ENCODE peak calls at places on chromosomes 6 and 20, in ten cellular contexts. F is stomach, Y is body of pancreas, K is transverse colon, W is ovary, E is heart left ventricle, V is GM12878, D is tibial nerve, X is spleen, Q is Peyer's patch. T is an unnamed sample. For H3K4me1, the result is how much of the 10 kb centered on the place peaks cover.

GRCh38 chr20:1020614-1021013 is 18.5 kb upstream of the RSPO4 start:
- DNase-seq in E (no peak), W (no peak), X (no peak), K (no peak), F (no peak), V (no peak), Y (no peak), Q (no peak), D (no peak), T (no peak)

GRCh38 chr20:55415567-55416142 is 589.7 kb downstream of the CBLN4 start:
- DNase-seq in K (no peak), Q (no peak), V (no peak), Y (no peak), F (no peak), X (no peak), W (no peak), D (no peak), E (no peak), T (no peak)

GRCh38 chr6:2403546-2403945 is 158.1 kb upstream of the GMDS start:
- DNase-seq in F (peak), X (no peak), Y (no peak), K (peak), D (no peak), Q (peak), W (no peak), E (no peak), V (no peak), T (no peak)

GRCh38 chr20:45934046-45934586 is 367 bp upstream of the PCIF1 start:
- DNase-seq in E (peak), V (no peak), W (peak), X (peak), Q (no peak), K (peak), Y (peak), F (peak), D (peak), T (peak)

GRCh38 chr20:17895641-17896246 is 72.8 kb downstream of the SNX5 start:
- DNase-seq in V (peak), D (peak), Y (no peak), W (peak), Q (no peak), F (no peak), K (peak), X (peak), E (peak), T (no peak)

GRCh38 chr6:160871320-160871719 is 120.2 kb upstream of the MAP3K4 start:
- DNase-seq in V (peak), F (no peak), W (no peak), K (no peak), D (no peak), E (no peak), Q (no peak), Y (no peak), X (no peak), T (no peak)

GRCh38 chr6:170067923-170068360 is 222.9 kb downstream of the DLL1 start:
- DNase-seq in K (peak), Q (peak), F (peak), E (no peak), D (no peak), W (no peak), X (peak), Y (peak), V (no peak), T (peak)

GRCh38 chr6:100116409-100117194 is 122.6 kb upstream of the MCHR2 start:
- DNase-seq in K (peak), F (no peak), X (no peak), E (no peak), Y (peak), D (no peak), W (no peak), V (no peak), Q (no peak), T (no peak)

GRCh38 chr20:8229090-8229489 is 97.0 kb downstream of the PLCB1 start:
- DNase-seq in W (no peak), Q (no peak), V (no peak), E (no peak), K (no peak), X (no peak), Y (no peak), D (no peak), F (no peak), T (no peak)

GRCh38 chr6:125346143-125346925 is 44.6 kb upstream of the HDDC2 start:
- DNase-seq in Q (no peak), Y (no peak), D (no peak), W (no peak), K (peak), X (no peak), E (no peak), V (peak), F (no peak), T (no peak)

GRCh38 chr20:7155794-7156193 is 388.3 kb downstream of the BMP2 start:
- DNase-seq in K (no peak), E (no peak), D (no peak), Y (no peak), F (no peak), W (no peak), Q (no peak), V (no peak), X (no peak), T (no peak)

GRCh38 chr6:150915868-150916267 is 50.4 kb downstream of the MTHFD1L start:
- DNase-seq in Q (no peak), V (no peak), D (no peak), E (no peak), Y (no peak), F (no peak), W (no peak), K (no peak), X (no peak), T (no peak)

GRCh38 chr6:74170118-74170517 is 474.1 kb downstream of the CD109 start:
- DNase-seq in K (no peak), Y (no peak), D (no peak), W (no peak), E (no peak), X (no peak), Q (no peak), V (no peak), F (no peak), T (no peak)

GRCh38 chr6:35718911-35719381 is 17.9 kb upstream of the ARMC12 start:
- DNase-seq in E (peak), Q (no peak), Y (no peak), V (no peak), F (no peak), D (no peak), W (peak), K (no peak), X (no peak), T (no peak)

GRCh38 chr6:41411961-41412360 is 76.6 kb downstream of the NCR2 start:
- DNase-seq in W (no peak), X (no peak), V (no peak), F (no peak), D (no peak), E (no peak), Y (no peak), K (no peak), Q (no peak), T (no peak)

GRCh38 chr6:107114872-107115694 is at the start of gene BEND3:
- DNase-seq in Y (peak), X (peak), D (no peak), W (peak), K (peak), Q (peak), F (peak), E (peak), V (no peak), T (peak)

GRCh38 chr6:12361042-12361765 is 71.0 kb downstream of the EDN1 start:
- DNase-seq in X (no peak), Q (no peak), W (no peak), K (no peak), D (no peak), V (no peak), E (no peak), F (no peak), Y (no peak), T (no peak)

GRCh38 chr20:5612476-5613291 is 137.5 kb upstream of the SHLD1 start:
- DNase-seq in F (no peak), Q (no peak), X (no peak), Y (no peak), K (no peak), E (no peak), W (no peak), V (no peak), D (no peak), T (no peak)

GRCh38 chr20:41716911-41717310 is 98.7 kb upstream of the CHD6 start:
- DNase-seq in W (no peak), Y (no peak), E (no peak), K (no peak), D (no peak), X (no peak), F (no peak), Q (no peak), V (no peak), T (no peak)

GRCh38 chr6:2496291-2496690 is 250.9 kb upstream of the GMDS start:
- DNase-seq in V (no peak), Y (no peak), D (no peak), F (no peak), E (no peak), W (no peak), Q (no peak), X (no peak), K (no peak), T (no peak)

GRCh38 chr6:90466191-90466940 is 120.5 kb downstream of the MAP3K7 start:
- DNase-seq in F (no peak), Q (no peak), D (no peak), V (no peak), W (no peak), E (no peak), K (no peak), X (no peak), Y (no peak), T (no peak)

GRCh38 chr6:46637145-46637544 is 15.5 kb downstream of the CYP39A1 start:
- DNase-seq in X (no peak), K (no peak), E (no peak), Q (no peak), F (no peak), W (no peak), V (no peak), D (no peak), Y (no peak), T (no peak)

GRCh38 chr6:165819394-165819793 is 156.4 kb upstream of the PDE10A start:
- DNase-seq in W (peak), D (no peak), X (no peak), Y (no peak), K (no peak), V (no peak), E (no peak), F (no peak), Q (no peak), T (no peak)

GRCh38 chr6:3538536-3538935 is 81.7 kb upstream of the SLC22A23 start:
- DNase-seq in V (no peak), X (no peak), Y (no peak), F (no peak), D (no peak), Q (no peak), E (no peak), W (no peak), K (no peak), T (no peak)

GRCh38 chr6:88238901-88239300 is 72.8 kb upstream of the CNR1 start:
- DNase-seq in E (no peak), W (no peak), K (no peak), F (no peak), Y (no peak), V (no peak), D (no peak), Q (no peak), X (no peak), T (no peak)

GRCh38 chr6:1481326-1481725 is 92.0 kb downstream of the FOXF2 start:
- DNase-seq in X (no peak), Q (no peak), Y (no peak), D (no peak), W (no peak), F (no peak), E (no peak), V (no peak), K (no peak), T (no peak)

GRCh38 chr6:150934380-150934779 is 68.9 kb downstream of the MTHFD1L start:
- DNase-seq in K (no peak), Y (no peak), E (no peak), Q (no peak), W (no peak), F (no peak), D (no peak), X (no peak), V (no peak), T (no peak)

GRCh38 chr20:25553819-25554296 is 31.5 kb downstream of the NINL start:
- DNase-seq in X (no peak), K (no peak), Q (no peak), W (peak), E (no peak), V (no peak), D (no peak), F (no peak), Y (no peak), T (no peak)

GRCh38 chr6:156935000-156935399 is 157.8 kb downstream of the ARID1B start:
- DNase-seq in V (no peak), D (no peak), Q (no peak), Y (no peak), X (no peak), K (no peak), E (no peak), W (no peak), F (no peak), T (no peak)

GRCh38 chr20:31663838-31664695 is 26.4 kb downstream of the COX4I2 start:
- DNase-seq in D (no peak), V (no peak), Q (peak), E (no peak), W (no peak), Y (peak), F (peak), X (no peak), K (peak), T (no peak)

GRCh38 chr6:1821188-1822183 is 211.8 kb downstream of the FOXC1 start:
- DNase-seq in D (no peak), W (no peak), Y (no peak), E (no peak), F (no peak), K (no peak), X (no peak), Q (no peak), V (peak), T (no peak)

GRCh38 chr6:42043787-42044475 is 6.4 kb upstream of the TAF8 start:
- DNase-seq in F (peak), Y (peak), W (peak), E (peak), K (peak), V (peak), Q (peak), X (peak), D (peak), T (peak)

GRCh38 chr20:51563597-51564332 is 21.2 kb upstream of the NFATC2 start:
- DNase-seq in F (peak), W (peak), X (no peak), K (peak), E (peak), D (peak), Y (peak), V (no peak), Q (peak), T (no peak)

GRCh38 chr6:134169881-134170486 is 117.6 kb upstream of the SLC2A12 start:
- DNase-seq in W (no peak), V (no peak), F (no peak), K (no peak), D (no peak), E (no peak), X (no peak), Y (peak), Q (no peak), T (no peak)

GRCh38 chr20:34558320-34559202 is at the start of gene MAP1LC3A:
- DNase-seq in E (peak), W (peak), F (peak), Y (peak), D (peak), K (peak), Q (peak), X (peak), V (no peak), T (peak)

GRCh38 chr20:64114356-64114971 is 7.1 kb upstream of the NPBWR2 start:
- DNase-seq in K (peak), D (no peak), F (peak), X (peak), Y (no peak), E (no peak), Q (peak), W (no peak), V (no peak), T (no peak)

GRCh38 chr6:138428943-138429616 is 25.1 kb downstream of the HEBP2 start:
- DNase-seq in Q (no peak), D (no peak), W (no peak), X (no peak), K (no peak), E (no peak), F (no peak), V (no peak), Y (no peak), T (no peak)

GRCh38 chr20:44664127-44664526 is 12.6 kb upstream of the ADA start:
- DNase-seq in K (no peak), X (no peak), F (no peak), D (no peak), V (no peak), W (no peak), E (no peak), Q (no peak), Y (no peak), T (no peak)

GRCh38 chr6:162538643-162539064 is 188.9 kb downstream of the PRKN start:
- DNase-seq in V (no peak), Q (no peak), Y (no peak), W (no peak), F (no peak), K (no peak), X (no peak), D (no peak), E (peak), T (peak)

GRCh38 chr20:36467076-36467999 is 74.0 kb upstream of the MYL9 start:
- DNase-seq in X (peak), F (peak), W (peak), Q (peak), Y (peak), V (no peak), K (peak), E (peak), D (peak), T (peak)
- H3K4me1 ChIP-seq in X (half or more), F (half or more), W (under half), Q (half or more), Y (half or more), V (half or more), K (half or more), E (half or more), D (under half), T (half or more)

GRCh38 chr6:108848116-108848868 is at the start of gene ARMC2:
- DNase-seq in W (peak), K (peak), X (peak), Y (peak), F (peak), D (peak), E (peak), V (peak), Q (peak), T (peak)
- TF ChIP-seq POLR2A in W (peak), K (peak), X (no peak), Y (peak), F (no peak), D (peak), E (peak), V (no peak), Q (peak), T (peak)

GRCh38 chr20:57395111-57395959 is 4.1 kb downstream of the RBM38 start:
- DNase-seq in Y (no peak), W (peak), K (peak), E (peak), D (peak), F (peak), Q (no peak), V (no peak), X (peak), T (peak)

GRCh38 chr20:57394087-57395082 is 3.2 kb downstream of the RBM38 start:
- DNase-seq in E (peak), F (no peak), D (no peak), W (peak), Q (no peak), K (no peak), V (no peak), X (peak), Y (no peak), T (no peak)

GRCh38 chr20:57392512-57393271 is 1.5 kb downstream of the RBM38 start:
- DNase-seq in E (peak), X (peak), W (peak), Q (peak), F (peak), D (no peak), K (peak), Y (no peak), V (no peak), T (peak)

GRCh38 chr20:57392130-57392445 is 892 bp downstream of the RBM38 start:
- DNase-seq in K (no peak), Q (no peak), E (peak), F (no peak), W (peak), Y (no peak), D (no peak), X (no peak), V (no peak), T (no peak)

DNA sequence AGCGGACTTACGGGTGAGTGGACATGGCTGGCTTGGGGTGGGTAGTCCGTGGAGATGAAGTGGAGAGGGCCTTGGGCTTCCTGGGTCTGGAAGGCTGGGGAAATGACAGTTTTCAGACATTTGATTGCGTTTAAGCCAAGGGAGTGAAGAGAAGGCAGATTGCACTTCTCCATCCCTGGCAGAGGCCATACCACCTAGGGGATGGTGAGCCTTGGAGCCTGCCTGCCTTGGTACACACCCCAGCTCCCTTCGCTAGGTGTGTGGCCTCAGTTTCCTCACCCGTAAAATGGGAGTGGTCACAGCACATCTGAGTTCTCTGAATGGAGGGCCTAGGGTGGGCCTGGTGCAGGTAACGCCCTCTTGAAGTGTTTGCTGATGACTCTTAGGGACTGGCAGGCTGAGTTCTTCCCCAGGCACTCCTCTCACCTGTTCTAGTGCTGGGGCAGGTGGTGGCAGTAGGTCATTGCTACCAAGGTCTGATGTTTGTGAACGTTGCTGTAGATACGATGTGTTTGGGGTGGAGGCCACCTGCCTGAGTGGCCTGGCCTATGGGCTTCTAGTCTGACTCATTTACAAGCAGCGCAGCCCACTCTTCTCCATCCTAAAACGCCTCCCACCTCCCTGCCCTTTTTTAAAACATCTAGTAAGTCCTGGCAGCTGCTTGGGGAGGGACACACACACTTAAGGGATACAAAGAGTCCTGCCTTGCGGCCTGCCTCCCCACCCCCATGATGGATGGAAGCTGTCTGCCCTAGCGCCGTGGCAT is 2.3 kb downstream of the RBM38 start:
- DNase-seq in Q (no peak), W (peak), D (no peak), V (no peak), F (no peak), X (peak), E (peak), Y (no peak), K (no peak), T (peak)
- H3K4me1 ChIP-seq in Q (half or more), W (under half), D (under half), V (half or more), F (half or more), X (half or more), E (half or more), Y (under half), K (half or more), T (half or more)

DNA sequence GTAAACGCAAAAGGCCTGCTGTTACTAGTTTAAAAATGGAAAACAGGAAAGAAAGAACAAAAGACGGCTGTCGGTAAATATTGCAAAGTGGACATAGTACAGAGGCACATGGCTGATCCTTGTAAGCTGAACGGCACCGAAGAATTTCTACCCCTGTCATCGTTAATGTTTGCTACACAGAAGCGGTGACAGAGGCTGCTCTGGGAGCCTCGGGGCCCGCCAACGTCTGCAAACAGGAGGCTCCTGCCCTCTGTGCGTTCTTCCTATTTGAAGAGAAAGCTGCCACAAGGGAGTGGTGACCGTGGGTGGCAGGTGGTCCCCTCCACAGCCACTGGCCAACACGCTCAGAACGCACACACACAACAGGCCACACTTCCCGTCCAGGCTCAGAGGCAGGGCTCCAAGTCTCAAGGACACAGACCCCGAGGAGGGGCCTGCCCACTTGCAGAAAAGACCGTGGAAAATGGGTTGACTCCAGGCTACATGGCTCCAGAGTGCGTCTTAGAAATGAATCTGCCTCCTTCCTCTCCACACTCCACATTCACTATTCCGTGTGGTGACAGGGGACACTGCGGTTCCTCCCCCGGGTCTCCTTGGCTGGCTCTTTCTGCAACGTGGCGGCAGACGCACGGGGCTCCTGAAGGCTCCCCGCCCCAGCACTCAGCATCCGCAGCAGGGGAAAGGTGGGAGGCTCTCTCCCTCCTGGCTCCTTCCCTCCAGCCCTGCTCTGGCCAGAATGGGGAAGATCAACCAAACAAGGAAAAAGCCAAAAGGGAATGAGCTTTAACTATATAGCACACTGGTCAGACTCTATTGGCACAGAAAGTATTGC is 64.5 kb downstream of the GMPR start:
- DNase-seq in X (no peak), E (no peak), K (no peak), D (no peak), Y (no peak), F (no peak), W (no peak), Q (no peak), V (no peak), T (peak)
- TF ChIP-seq POLR2A in X (no peak), E (no peak), K (no peak), D (no peak), Y (no peak), F (no peak), W (no peak), Q (no peak), V (no peak), T (no peak)

GRCh38 chr6:77834591-77834996 is 181.8 kb downstream of the MEI4 start:
- DNase-seq in K (no peak), W (no peak), V (no peak), Q (no peak), F (peak), E (no peak), X (no peak), Y (no peak), D (no peak), T (no peak)
- H3K4me1 ChIP-seq in K (under half), W (under half), V (under half), Q (under half), F (under half), E (under half), X (under half), Y (under half), D (under half), T (under half)

T was measured in gastrocnemius medialis.